ENCODE peak calls at places on chromosomes 6 and 20, in four cellular contexts. Q is erythroblast, H is transverse colon, M is breast epithelium. D is an unnamed sample.

GRCh38 chr6:20411544-20411943 is 9.9 kb downstream of the E2F3 start:
- DNase-seq in H (no peak), Q (no peak), M (no peak), D (no peak)

GRCh38 chr6:74597266-74597665 is 608.6 kb downstream of the COL12A1 start:
- DNase-seq in M (no peak), H (no peak), Q (no peak), D (no peak)

GRCh38 chr20:53763707-53764415 is 170.2 kb upstream of the ZNF217 start:
- DNase-seq in Q (no peak), M (no peak), H (peak; percentile 51), D (no peak)

GRCh38 chr6:158043008-158043407 is 61.3 kb downstream of the SYNJ2 start:
- DNase-seq in M (no peak), Q (no peak), H (no peak), D (no peak)

GRCh38 chr6:155448823-155449789 is 6.5 kb downstream of the NOX3 start:
- DNase-seq in M (no peak), H (no peak), Q (no peak), D (no peak)

GRCh38 chr6:127900935-127901334 is at the start of gene THEMIS:
- DNase-seq in M (no peak), Q (no peak), H (peak; percentile 10), D (no peak)

GRCh38 chr6:37417393-37417792 is 15.6 kb upstream of the CMTR1 start:
- DNase-seq in Q (no peak), H (no peak), M (no peak), D (no peak)

GRCh38 chr6:46217671-46218131 is 46.9 kb upstream of the ENPP5 start:
- DNase-seq in Q (peak; percentile 3), H (no peak), M (no peak), D (no peak)

GRCh38 chr6:36827261-36828079 is 11.8 kb downstream of the CPNE5 start:
- DNase-seq in H (no peak), Q (no peak), M (no peak), D (peak; percentile 79)

GRCh38 chr6:163820745-163821456 is 406.4 kb downstream of the QKI start:
- DNase-seq in H (no peak), Q (no peak), M (no peak), D (no peak)

GRCh38 chr6:24339932-24340331 is 17.9 kb downstream of the DCDC2 start:
- DNase-seq in M (no peak), Q (no peak), H (no peak), D (no peak)

GRCh38 chr6:162710438-162710837 is 17.1 kb downstream of the PRKN start:
- DNase-seq in H (no peak), M (no peak), Q (no peak), D (no peak)

GRCh38 chr6:165745492-165745891 is 82.5 kb upstream of the PDE10A start:
- DNase-seq in Q (no peak), M (no peak), H (no peak), D (no peak)

GRCh38 chr20:62704341-62704948 is 4.2 kb upstream of the NTSR1 start:
- DNase-seq in H (peak; percentile 75), M (peak; percentile 84), Q (no peak), D (peak; percentile 92)

GRCh38 chr6:109864050-109864449 is 114.1 kb upstream of the GPR6 start:
- DNase-seq in H (no peak), M (no peak), Q (no peak), D (no peak)

GRCh38 chr6:13360671-13361540 is 32.6 kb upstream of the TBC1D7 start:
- DNase-seq in H (no peak), M (no peak), Q (peak; percentile 27), D (no peak)

GRCh38 chr6:138545621-138545980 is 46.3 kb upstream of the NHSL1 start:
- DNase-seq in H (peak; percentile 60), M (no peak), Q (no peak), D (no peak)

GRCh38 chr20:59525500-59526241 is 78.7 kb upstream of the PHACTR3 start:
- DNase-seq in M (no peak), Q (peak; percentile 46), H (peak; percentile 48), D (peak; percentile 50)

GRCh38 chr6:85404497-85405174 is 45.2 kb upstream of the NT5E start:
- DNase-seq in Q (no peak), M (no peak), H (peak; percentile 60), D (peak; percentile 51)

GRCh38 chr6:144006731-144007454 is 1.2 kb downstream of the PLAGL1 start:
- DNase-seq in H (peak; percentile 10), M (no peak), Q (peak; percentile 59), D (no peak)

GRCh38 chr6:144008501-144009245 is 614 bp upstream of the PLAGL1 start:
- DNase-seq in H (peak; percentile 14), Q (peak; percentile 47), M (no peak), D (no peak)

GRCh38 chr6:144012534-144012933 is 4.5 kb upstream of the PLAGL1 start:
- DNase-seq in Q (no peak), M (no peak), H (no peak), D (peak; percentile 19)

GRCh38 chr6:144007455-144007778 is 642 bp downstream of the PLAGL1 start:
- DNase-seq in H (no peak), M (no peak), Q (no peak), D (no peak)

GRCh38 chr6:144007779-144008500 is at the start of gene PLAGL1:
- DNase-seq in H (peak; percentile 69), Q (peak; percentile 60), M (no peak), D (no peak)
- TF ChIP-seq POLR2A in H (peak; percentile 73), Q (peak; percentile 48), M (no peak), D (peak; percentile 94)

GRCh38 chr20:18571009-18571408 is 3.8 kb downstream of the SMIM26 start:
- DNase-seq in Q (no peak), H (no peak), M (no peak), D (no peak)

GRCh38 chr20:18567739-18568091 is 483 bp downstream of the SMIM26 start:
- DNase-seq in M (no peak), H (no peak), Q (no peak), D (no peak)

GRCh38 chr20:18571578-18571977 is 4.3 kb downstream of the SMIM26 start:
- DNase-seq in Q (no peak), M (no peak), H (no peak), D (no peak)

GRCh38 chr20:18566892-18567738 is at the start of gene SMIM26:
- DNase-seq in M (peak; percentile 91), H (peak; percentile 95), Q (peak; percentile 94), D (peak; percentile 85)
- TF ChIP-seq POLR2A in M (peak; percentile 22), H (peak; percentile 57), Q (peak; percentile 87), D (peak; percentile 93)

DNA sequence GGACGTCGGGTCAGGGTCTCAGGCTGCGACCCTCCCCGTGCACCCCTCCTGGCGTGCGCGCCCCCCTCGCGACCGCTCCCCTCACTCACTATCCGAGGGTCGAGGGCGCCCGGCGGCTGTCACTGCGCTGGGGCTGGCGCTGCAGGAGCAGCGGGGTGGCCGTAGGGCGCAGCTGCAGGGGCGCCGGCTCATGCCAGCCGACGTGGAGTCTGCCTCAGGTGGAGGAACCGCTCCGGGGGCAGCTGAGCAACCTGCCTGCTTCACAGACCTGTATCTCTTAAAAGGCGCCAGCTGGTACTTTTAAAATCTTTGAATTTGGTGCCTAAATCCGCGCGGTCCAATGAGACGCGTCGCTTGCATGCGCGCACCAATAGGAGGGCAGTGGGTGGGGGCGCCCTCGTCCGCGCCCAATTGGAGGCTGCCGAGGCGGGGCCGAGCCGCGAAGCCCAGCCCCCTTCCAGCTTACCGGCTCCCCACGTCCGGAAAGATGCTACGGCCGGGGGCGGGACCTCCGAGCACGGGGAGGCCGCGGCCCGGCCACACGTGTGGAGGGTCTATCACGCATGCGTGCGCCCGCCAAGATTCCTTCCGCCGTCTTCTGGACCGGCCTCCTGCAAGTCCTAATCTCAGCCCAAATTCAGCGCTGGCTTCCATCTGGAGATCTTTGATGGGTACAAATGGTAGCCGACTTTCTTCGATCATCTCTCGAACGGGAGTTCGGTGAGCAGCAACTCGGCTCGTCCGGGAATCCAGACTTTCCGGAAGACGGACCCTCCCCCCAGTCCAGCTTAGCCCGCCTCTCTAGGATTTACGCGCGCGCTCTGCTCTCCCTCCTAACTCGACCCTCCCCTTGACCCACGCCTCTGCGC is at the start of gene FBXO5:
- DNase-seq in H (peak; percentile 98), Q (peak; percentile 99), M (peak; percentile 96), D (peak; percentile 57)
- TF ChIP-seq POLR2A in H (peak; percentile 53), Q (peak; percentile 77), M (no peak), D (peak; percentile 87)

GRCh38 chr6:30717129-30717844 is at the start of gene MDC1:
- DNase-seq in Q (peak; percentile 100), M (peak; percentile 99), H (peak; percentile 99), D (peak; percentile 96)
- TF ChIP-seq POLR2A in Q (peak; percentile 91), M (no peak), H (peak; percentile 91), D (peak; percentile 32)